ENCODE peak calls at places on chromosome 16, in seven cellular contexts. One of them, this sample, is unnamed.

GRCh38 chr16:83037884-83038283 is 411.1 kb downstream of the CDH13 start:
- DNase-seq in GM23248: no peak
- DNase-seq in cardiac muscle cell: no peak
- DNase-seq in neuronal stem cell: no peak
- DNase-seq in A673: no peak
- DNase-seq in effector memory CD4-positive, alpha-beta T cell: no peak
- DNase-seq in transverse colon: no peak
- DNase-seq in this sample: no peak

GRCh38 chr16:17345043-17345442 is 125.7 kb downstream of the XYLT1 start:
- DNase-seq in transverse colon: peak; percentile 59
- DNase-seq in effector memory CD4-positive, alpha-beta T cell: no peak
- DNase-seq in neuronal stem cell: no peak
- DNase-seq in cardiac muscle cell: peak; percentile 39
- DNase-seq in GM23248: peak; percentile 92
- DNase-seq in A673: no peak
- DNase-seq in this sample: no peak

GRCh38 chr16:50263060-50263909 is 3.1 kb upstream of the ADCY7 start:
- DNase-seq in A673: no peak
- DNase-seq in cardiac muscle cell: no peak
- DNase-seq in neuronal stem cell: no peak
- DNase-seq in effector memory CD4-positive, alpha-beta T cell: no peak
- DNase-seq in GM23248: no peak
- DNase-seq in transverse colon: peak; percentile 5
- DNase-seq in this sample: no peak

GRCh38 chr16:72560617-72561016 is 388.7 kb upstream of the PMFBP1 start:
- DNase-seq in cardiac muscle cell: peak; percentile 54
- DNase-seq in neuronal stem cell: no peak
- DNase-seq in A673: peak; percentile 58
- DNase-seq in effector memory CD4-positive, alpha-beta T cell: no peak
- DNase-seq in transverse colon: no peak
- DNase-seq in GM23248: no peak
- DNase-seq in this sample: no peak

GRCh38 chr16:85699628-85700027 is 10.9 kb upstream of the GINS2 start:
- DNase-seq in neuronal stem cell: no peak
- DNase-seq in A673: peak; percentile 52
- DNase-seq in cardiac muscle cell: peak; percentile 73
- DNase-seq in effector memory CD4-positive, alpha-beta T cell: no peak
- DNase-seq in transverse colon: no peak
- DNase-seq in GM23248: peak; percentile 82
- DNase-seq in this sample: no peak

GRCh38 chr16:8899709-8900317 is 17.7 kb downstream of the LITAFD start:
- DNase-seq in effector memory CD4-positive, alpha-beta T cell: no peak
- DNase-seq in GM23248: no peak
- DNase-seq in A673: no peak
- DNase-seq in neuronal stem cell: no peak
- DNase-seq in transverse colon: no peak
- DNase-seq in cardiac muscle cell: no peak
- DNase-seq in this sample: no peak

GRCh38 chr16:8355714-8356113 is 234.6 kb downstream of the TMEM114 start:
- DNase-seq in transverse colon: no peak
- DNase-seq in A673: peak; percentile 18
- DNase-seq in effector memory CD4-positive, alpha-beta T cell: no peak
- DNase-seq in GM23248: no peak
- DNase-seq in neuronal stem cell: no peak
- DNase-seq in cardiac muscle cell: no peak
- DNase-seq in this sample: no peak

GRCh38 chr16:77918792-77919707 is 103.3 kb upstream of the CLEC3A start:
- DNase-seq in A673: no peak
- DNase-seq in effector memory CD4-positive, alpha-beta T cell: no peak
- DNase-seq in cardiac muscle cell: no peak
- DNase-seq in GM23248: no peak
- DNase-seq in neuronal stem cell: no peak
- DNase-seq in transverse colon: no peak
- DNase-seq in this sample: no peak

GRCh38 chr16:51968756-51969155 is 578.2 kb downstream of the TOX3 start:
- DNase-seq in GM23248: peak; percentile 38
- DNase-seq in effector memory CD4-positive, alpha-beta T cell: no peak
- DNase-seq in cardiac muscle cell: no peak
- DNase-seq in neuronal stem cell: no peak
- DNase-seq in transverse colon: no peak
- DNase-seq in A673: peak; percentile 93
- DNase-seq in this sample: no peak

GRCh38 chr16:17230932-17231581 is 239.7 kb downstream of the XYLT1 start:
- DNase-seq in GM23248: no peak
- DNase-seq in A673: no peak
- DNase-seq in neuronal stem cell: no peak
- DNase-seq in transverse colon: no peak
- DNase-seq in cardiac muscle cell: no peak
- DNase-seq in effector memory CD4-positive, alpha-beta T cell: no peak
- DNase-seq in this sample: no peak

GRCh38 chr16:84550096-84550495 is 45.6 kb upstream of the MEAK7 start:
- DNase-seq in GM23248: peak; percentile 13
- DNase-seq in A673: no peak
- DNase-seq in neuronal stem cell: no peak
- DNase-seq in transverse colon: no peak
- DNase-seq in effector memory CD4-positive, alpha-beta T cell: no peak
- DNase-seq in cardiac muscle cell: no peak
- DNase-seq in this sample: no peak

GRCh38 chr16:84547539-84548058 is 43.1 kb upstream of the MEAK7 start:
- DNase-seq in GM23248: no peak
- DNase-seq in neuronal stem cell: peak; percentile 83
- DNase-seq in cardiac muscle cell: no peak
- DNase-seq in effector memory CD4-positive, alpha-beta T cell: no peak
- DNase-seq in A673: no peak
- DNase-seq in transverse colon: no peak
- DNase-seq in this sample: no peak

GRCh38 chr16:84548508-84548907 is 44.0 kb upstream of the MEAK7 start:
- DNase-seq in cardiac muscle cell: no peak
- DNase-seq in transverse colon: no peak
- DNase-seq in neuronal stem cell: no peak
- DNase-seq in A673: no peak
- DNase-seq in GM23248: no peak
- DNase-seq in effector memory CD4-positive, alpha-beta T cell: no peak
- DNase-seq in this sample: no peak

GRCh38 chr16:84546669-84547538 is 42.4 kb upstream of the MEAK7 start:
- DNase-seq in effector memory CD4-positive, alpha-beta T cell: no peak
- DNase-seq in GM23248: no peak
- DNase-seq in neuronal stem cell: no peak
- DNase-seq in A673: no peak
- DNase-seq in transverse colon: no peak
- DNase-seq in cardiac muscle cell: no peak
- DNase-seq in this sample: no peak

GRCh38 chr16:84548971-84549844 is 44.7 kb upstream of the MEAK7 start:
- DNase-seq in effector memory CD4-positive, alpha-beta T cell: peak; percentile 11
- DNase-seq in cardiac muscle cell: peak; percentile 25
- DNase-seq in A673: no peak
- DNase-seq in transverse colon: no peak
- DNase-seq in GM23248: no peak
- DNase-seq in neuronal stem cell: no peak
- DNase-seq in this sample: peak; percentile 35
- H3K4me1 ChIP-seq in effector memory CD4-positive, alpha-beta T cell: peaks cover 42% of the 10 kb centered on the region
- H3K4me1 ChIP-seq in cardiac muscle cell: peaks cover 21% of the 10 kb centered on the region
- H3K4me1 ChIP-seq in A673: peaks cover 2% of the 10 kb centered on the region
- H3K4me1 ChIP-seq in transverse colon: peaks cover 7% of the 10 kb centered on the region
- H3K4me1 ChIP-seq in GM23248: no peaks in the 10 kb centered on the region
- H3K4me1 ChIP-seq in neuronal stem cell: peaks cover 32% of the 10 kb centered on the region
- H3K4me1 ChIP-seq in this sample: peaks cover 4% of the 10 kb centered on the region

DNA sequence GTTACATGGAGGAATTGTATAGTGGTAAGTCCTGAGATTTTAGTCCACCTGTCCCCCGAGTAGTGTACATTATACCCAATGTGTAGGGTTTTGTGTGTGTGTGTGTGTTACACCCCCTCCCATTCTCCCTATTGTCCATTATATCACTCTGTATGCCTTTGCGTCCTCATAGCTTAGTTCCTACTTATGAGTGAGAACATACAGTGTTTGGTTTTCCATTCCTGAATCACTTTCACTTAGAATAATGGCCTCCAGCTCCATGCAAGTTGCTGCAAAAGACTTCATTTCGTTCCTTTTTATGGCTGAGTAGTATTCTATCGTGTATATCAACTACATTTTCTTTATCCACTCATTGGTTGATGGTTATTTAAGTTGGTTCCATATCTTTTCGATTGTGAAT is 635 bp upstream of the FA2H start:
- DNase-seq in transverse colon: no peak
- DNase-seq in cardiac muscle cell: no peak
- DNase-seq in A673: no peak
- DNase-seq in GM23248: no peak
- DNase-seq in effector memory CD4-positive, alpha-beta T cell: no peak
- DNase-seq in neuronal stem cell: no peak
- DNase-seq in this sample: no peak
- H3K27me3 ChIP-seq in transverse colon: peaks cover 26% of the 10 kb centered on the region
- H3K27me3 ChIP-seq in cardiac muscle cell: peaks cover 61% of the 10 kb centered on the region
- H3K27me3 ChIP-seq in A673: peaks cover 36% of the 10 kb centered on the region
- H3K27me3 ChIP-seq in GM23248: peaks cover 45% of the 10 kb centered on the region
- H3K27me3 ChIP-seq in effector memory CD4-positive, alpha-beta T cell: peaks cover 16% of the 10 kb centered on the region
- H3K27me3 ChIP-seq in neuronal stem cell: peaks cover 8% of the 10 kb centered on the region
- H3K27me3 ChIP-seq in this sample: no peaks in the 10 kb centered on the region

GRCh38 chr16:70684146-70685060 is 1.4 kb downstream of the MTSS2 start:
- DNase-seq in cardiac muscle cell: no peak
- DNase-seq in GM23248: peak; percentile 51
- DNase-seq in neuronal stem cell: no peak
- DNase-seq in A673: no peak
- DNase-seq in effector memory CD4-positive, alpha-beta T cell: no peak
- DNase-seq in transverse colon: no peak
- DNase-seq in this sample: no peak

GRCh38 chr16:70685938-70686375 is at the start of gene MTSS2:
- DNase-seq in effector memory CD4-positive, alpha-beta T cell: no peak
- DNase-seq in GM23248: peak; percentile 95
- DNase-seq in transverse colon: peak; percentile 77
- DNase-seq in A673: peak; percentile 91
- DNase-seq in cardiac muscle cell: peak; percentile 91
- DNase-seq in neuronal stem cell: peak; percentile 84
- DNase-seq in this sample: peak; percentile 74

GRCh38 chr16:70686376-70687171 is 721 bp upstream of the MTSS2 start:
- DNase-seq in GM23248: no peak
- DNase-seq in neuronal stem cell: no peak
- DNase-seq in A673: no peak
- DNase-seq in transverse colon: no peak
- DNase-seq in cardiac muscle cell: no peak
- DNase-seq in effector memory CD4-positive, alpha-beta T cell: no peak
- DNase-seq in this sample: no peak

GRCh38 chr16:70687172-70687531 is 1.3 kb upstream of the MTSS2 start:
- DNase-seq in transverse colon: no peak
- DNase-seq in A673: no peak
- DNase-seq in neuronal stem cell: no peak
- DNase-seq in effector memory CD4-positive, alpha-beta T cell: no peak
- DNase-seq in GM23248: no peak
- DNase-seq in cardiac muscle cell: no peak
- DNase-seq in this sample: no peak

DNA sequence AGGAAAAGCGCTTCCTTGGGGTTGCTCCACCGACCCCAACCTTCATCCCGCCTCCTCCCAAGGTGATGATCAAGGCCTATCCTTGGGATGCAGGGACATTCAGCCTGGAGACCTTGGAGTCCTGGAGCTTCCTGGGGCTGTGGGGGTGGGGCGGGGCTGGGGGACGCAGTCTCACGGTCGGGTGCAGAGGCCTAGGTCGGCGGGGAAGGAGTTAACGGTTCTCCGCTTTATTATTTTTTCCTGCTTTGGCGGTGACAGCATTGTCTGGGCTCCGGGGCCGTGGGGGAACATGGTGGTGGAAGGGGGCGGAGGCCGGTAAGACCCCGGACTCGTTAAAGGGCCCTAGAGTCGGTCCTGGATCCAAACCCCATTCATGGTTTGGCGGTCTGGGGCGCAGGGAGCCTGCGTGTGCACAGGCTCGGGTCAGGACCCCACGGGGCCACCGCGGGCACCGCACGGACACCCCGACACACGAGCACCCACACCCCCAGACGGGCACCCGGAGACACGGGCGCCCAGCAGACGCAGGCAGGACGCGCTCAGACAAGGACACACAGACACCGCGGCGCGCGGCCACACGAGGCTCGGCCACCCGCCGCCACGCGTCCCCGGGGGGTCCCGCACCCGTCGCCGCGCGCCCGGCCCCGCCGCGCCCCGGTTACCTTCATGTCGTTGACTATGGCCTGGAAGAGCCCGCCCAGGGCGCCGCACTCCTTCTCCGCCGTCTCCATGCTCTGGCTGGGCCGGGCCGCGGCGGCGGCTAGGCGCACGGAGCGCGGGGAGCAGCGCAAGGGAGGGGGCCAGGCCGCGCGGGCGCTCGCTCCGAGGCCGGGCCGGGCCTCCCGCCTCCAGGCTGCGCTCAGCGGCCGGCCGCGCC is 554 bp downstream of the MTSS2 start:
- DNase-seq in GM23248: peak; percentile 44
- DNase-seq in A673: peak; percentile 42
- DNase-seq in cardiac muscle cell: peak; percentile 42
- DNase-seq in neuronal stem cell: no peak
- DNase-seq in effector memory CD4-positive, alpha-beta T cell: no peak
- DNase-seq in transverse colon: no peak
- DNase-seq in this sample: no peak
- H3K4me1 ChIP-seq in GM23248: peaks cover 19% of the 10 kb centered on the region
- H3K4me1 ChIP-seq in A673: peaks cover 25% of the 10 kb centered on the region
- H3K4me1 ChIP-seq in cardiac muscle cell: peaks cover 37% of the 10 kb centered on the region
- H3K4me1 ChIP-seq in neuronal stem cell: peaks cover 32% of the 10 kb centered on the region
- H3K4me1 ChIP-seq in effector memory CD4-positive, alpha-beta T cell: peaks cover 3% of the 10 kb centered on the region
- H3K4me1 ChIP-seq in transverse colon: peaks cover 93% of the 10 kb centered on the region
- H3K4me1 ChIP-seq in this sample: peaks cover 11% of the 10 kb centered on the region

GRCh38 chr16:87534030-87534653 is 41.3 kb upstream of the ZCCHC14 start:
- DNase-seq in transverse colon: no peak
- DNase-seq in GM23248: no peak
- DNase-seq in cardiac muscle cell: no peak
- DNase-seq in A673: no peak
- DNase-seq in effector memory CD4-positive, alpha-beta T cell: no peak
- DNase-seq in neuronal stem cell: no peak
- DNase-seq in this sample: no peak

GRCh38 chr16:87535855-87536794 is 43.3 kb upstream of the ZCCHC14 start:
- DNase-seq in transverse colon: no peak
- DNase-seq in GM23248: no peak
- DNase-seq in effector memory CD4-positive, alpha-beta T cell: no peak
- DNase-seq in neuronal stem cell: no peak
- DNase-seq in cardiac muscle cell: no peak
- DNase-seq in A673: no peak
- DNase-seq in this sample: no peak

GRCh38 chr16:87535457-87535854 is 42.6 kb upstream of the ZCCHC14 start:
- DNase-seq in effector memory CD4-positive, alpha-beta T cell: no peak
- DNase-seq in GM23248: no peak
- DNase-seq in cardiac muscle cell: no peak
- DNase-seq in A673: no peak
- DNase-seq in neuronal stem cell: no peak
- DNase-seq in transverse colon: no peak
- DNase-seq in this sample: no peak

GRCh38 chr16:87533061-87533460 is 40.2 kb upstream of the ZCCHC14 start:
- DNase-seq in cardiac muscle cell: no peak
- DNase-seq in neuronal stem cell: no peak
- DNase-seq in transverse colon: no peak
- DNase-seq in effector memory CD4-positive, alpha-beta T cell: no peak
- DNase-seq in GM23248: no peak
- DNase-seq in A673: no peak
- DNase-seq in this sample: no peak

DNA sequence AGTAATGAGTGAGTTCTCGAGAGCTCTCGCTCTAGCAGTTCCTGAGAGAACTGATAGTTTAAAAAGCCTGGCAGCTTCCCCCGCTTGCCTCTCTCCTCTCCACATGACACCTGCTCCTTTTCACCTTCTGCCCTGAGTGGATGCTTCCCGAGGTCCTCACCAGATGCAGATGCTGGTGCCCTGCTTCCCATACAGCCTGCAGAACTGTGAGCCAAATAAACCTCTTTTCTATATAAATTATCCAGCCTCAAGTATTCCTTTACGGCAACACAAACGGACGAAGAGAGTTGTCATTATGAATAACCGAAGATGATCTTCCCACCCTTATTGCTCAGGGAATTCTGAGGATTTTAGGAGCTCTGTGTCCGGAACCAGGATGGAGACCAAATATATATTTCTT is 41.9 kb upstream of the ZCCHC14 start:
- DNase-seq in transverse colon: no peak
- DNase-seq in neuronal stem cell: no peak
- DNase-seq in GM23248: no peak
- DNase-seq in effector memory CD4-positive, alpha-beta T cell: no peak
- DNase-seq in cardiac muscle cell: no peak
- DNase-seq in A673: no peak
- DNase-seq in this sample: no peak
- H3K27me3 ChIP-seq in transverse colon: peaks cover 9% of the 10 kb centered on the region
- H3K27me3 ChIP-seq in neuronal stem cell: no peaks in the 10 kb centered on the region
- H3K27me3 ChIP-seq in GM23248: no peaks in the 10 kb centered on the region
- H3K27me3 ChIP-seq in effector memory CD4-positive, alpha-beta T cell: no peaks in the 10 kb centered on the region
- H3K27me3 ChIP-seq in cardiac muscle cell: no peaks in the 10 kb centered on the region
- H3K27me3 ChIP-seq in A673: peaks cover 14% of the 10 kb centered on the region
- H3K27me3 ChIP-seq in this sample: no peaks in the 10 kb centered on the region